ENCODE peak calls at places on chromosomes 13 and 19, in five cellular contexts. V is H1, Y is mesenchymal stem cell, R is trophoblast cell, G is neuronal stem cell. S is an unnamed sample.

GRCh38 chr13:73429691-73430090 is 370.9 kb downstream of the KLF5 start:
- DNase-seq in V (no peak), Y (peak), R (peak), G (no peak), S (no peak)

GRCh38 chr13:62300021-62300420 is 884.4 kb upstream of the PCDH20 start:
- DNase-seq in V (no peak), Y (no peak), R (no peak), G (no peak), S (no peak)

GRCh38 chr19:47272448-47273312 is 2.0 kb upstream of the INAFM1 start:
- DNase-seq in V (no peak), Y (no peak), R (no peak), G (no peak), S (no peak)

GRCh38 chr19:45800009-45800553 is 7.4 kb upstream of the DMWD start:
- DNase-seq in V (no peak), Y (peak), R (no peak), G (no peak), S (no peak)

GRCh38 chr19:2618611-2619010 is 83.9 kb downstream of the GNG7 start:
- DNase-seq in V (no peak), Y (no peak), R (peak), G (no peak), S (no peak)

GRCh38 chr13:101492251-101492910 is 39.9 kb downstream of the ITGBL1 start:
- DNase-seq in V (no peak), Y (no peak), R (no peak), G (peak), S (no peak)

GRCh38 chr13:24982333-24982999 is 113.5 kb upstream of the PABPC3 start:
- DNase-seq in V (no peak), Y (no peak), R (no peak), G (no peak), S (no peak)

GRCh38 chr19:48608798-48609263 is 2.3 kb downstream of the SPACA4 start:
- DNase-seq in V (no peak), Y (no peak), R (peak), G (no peak), S (peak)

GRCh38 chr13:97627566-97627965 is 193.6 kb downstream of the RAP2A start:
- DNase-seq in V (no peak), Y (peak), R (no peak), G (no peak), S (peak)

GRCh38 chr13:25037057-25037813 is 58.7 kb upstream of the PABPC3 start:
- DNase-seq in V (no peak), Y (peak), R (no peak), G (peak), S (peak)

GRCh38 chr19:19406878-19407639 is 1.6 kb downstream of the GATAD2A start:
- DNase-seq in V (no peak), Y (peak), R (peak), G (no peak), S (no peak)

GRCh38 chr19:13017306-13018036 is 22.2 kb downstream of the NFIX start:
- DNase-seq in V (no peak), Y (no peak), R (no peak), G (no peak), S (peak)
- H4K8ac ChIP-seq in V (no peak), Y (no peak), R (no peak), G (no peak), S (no peak)

DNA sequence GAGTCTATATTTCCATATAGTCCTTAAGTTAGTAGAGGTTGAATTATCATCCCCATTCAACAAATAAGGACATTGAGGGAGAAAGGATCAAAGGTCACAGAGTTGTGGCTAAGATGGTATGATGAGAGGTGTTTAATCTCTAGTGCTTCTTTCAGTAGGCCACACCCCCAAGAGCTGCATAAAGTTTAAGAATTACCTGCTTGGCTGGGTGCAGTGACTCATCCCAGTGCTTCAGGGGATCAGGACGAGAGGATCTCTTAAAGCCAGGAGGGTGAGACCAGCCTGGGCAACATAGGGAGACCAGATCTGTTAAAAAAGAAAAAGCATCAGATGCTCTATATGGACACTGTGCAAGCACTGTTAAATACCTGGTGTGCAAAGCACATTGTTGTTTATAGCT is 560.0 kb upstream of the KLHL1 start:
- DNase-seq in V (no peak), Y (no peak), R (no peak), G (peak), S (peak)
- H2BK12ac ChIP-seq in V (no peak), Y (no peak), R (no peak), G (no peak), S (no peak)

GRCh38 chr19:5978606-5979552 is 939 bp upstream of the RANBP3 start:
- DNase-seq in V (no peak), Y (no peak), R (no peak), G (no peak), S (no peak)
- H4K8ac ChIP-seq in V (peak), Y (peak), R (peak), G (peak), S (no peak)

DNA sequence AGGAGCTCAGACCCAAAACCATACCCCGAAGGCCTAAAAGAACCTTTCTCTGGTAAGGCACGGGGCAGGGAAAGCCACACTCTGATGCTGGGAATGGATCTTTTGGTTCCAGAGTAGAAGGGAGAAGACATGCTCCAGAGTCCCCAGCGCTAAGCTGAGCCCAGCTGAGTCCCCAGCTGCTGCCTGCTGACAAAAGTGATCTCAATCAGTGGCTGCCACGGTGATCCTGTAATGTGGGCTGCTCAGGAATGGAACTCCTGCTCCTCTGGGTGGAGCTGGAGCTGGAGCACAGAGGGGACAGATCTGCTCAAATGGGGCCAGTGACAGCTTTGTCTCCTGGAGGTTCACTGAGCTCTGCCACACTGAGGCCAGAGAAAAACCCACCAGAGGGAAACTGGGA is 70.5 kb downstream of the MLLT1 start:
- DNase-seq in V (no peak), Y (no peak), R (no peak), G (no peak), S (no peak)
- H2BK12ac ChIP-seq in V (no peak), Y (no peak), R (no peak), G (no peak), S (no peak)

GRCh38 chr13:80515296-80515695 is 174.4 kb upstream of the SPRY2 start:
- DNase-seq in V (no peak), Y (no peak), R (no peak), G (no peak), S (no peak)
- H4K8ac ChIP-seq in V (no peak), Y (no peak), R (no peak), G (no peak), S (no peak)

GRCh38 chr13:104855581-104855980 is 1679.9 kb downstream of the EFNB2 start:
- DNase-seq in V (no peak), Y (no peak), R (no peak), G (no peak), S (no peak)
- H2BK12ac ChIP-seq in V (no peak), Y (no peak), R (no peak), G (no peak), S (no peak)

DNA sequence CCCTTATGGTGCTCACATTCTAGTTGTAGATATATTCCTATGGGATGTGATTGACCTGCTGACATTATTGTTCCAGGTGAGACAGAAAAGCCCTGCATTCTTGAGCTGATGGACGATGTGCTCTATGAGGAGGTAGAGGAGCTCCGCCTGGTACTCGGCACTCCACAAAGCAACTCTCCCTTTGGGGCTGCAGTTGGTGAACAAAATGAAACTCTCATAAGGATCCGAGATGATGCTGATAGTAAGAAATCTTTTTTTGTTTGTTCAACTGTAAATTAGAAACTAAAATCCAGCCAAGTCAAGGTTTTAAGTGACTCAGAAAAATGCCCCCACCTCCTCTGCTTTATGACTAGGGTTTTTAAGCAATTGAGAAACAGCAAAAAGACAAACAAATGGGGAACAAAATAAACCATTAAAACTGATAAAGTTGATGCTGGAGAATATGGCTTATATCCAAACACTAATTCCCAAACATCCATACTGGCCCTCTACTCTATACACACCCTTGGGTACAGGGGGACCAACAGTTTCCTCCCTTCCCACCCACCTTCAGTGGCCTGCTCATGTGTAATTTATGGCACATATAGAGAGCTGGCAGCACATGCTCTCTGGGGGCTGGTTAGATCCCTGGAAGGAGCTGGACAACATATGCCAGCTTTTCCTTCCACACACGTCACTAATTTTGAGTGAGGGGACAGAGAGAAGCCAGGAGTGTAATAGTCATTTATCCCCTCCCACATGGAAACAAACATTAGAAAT is 139.6 kb downstream of the STOML3 start:
- DNase-seq in V (no peak), Y (no peak), R (no peak), G (no peak), S (no peak)
- H4K8ac ChIP-seq in V (no peak), Y (no peak), R (no peak), G (no peak), S (no peak)

GRCh38 chr19:29001922-29002247 is 211.1 kb downstream of the UQCRFS1 start:
- DNase-seq in V (no peak), Y (no peak), R (no peak), G (no peak), S (no peak)
- H2BK12ac ChIP-seq in V (no peak), Y (no peak), R (no peak), G (no peak), S (no peak)